ENCODE peak calls at places on chromosome 11, in five cellular contexts. R, Z, D, X and H are unnamed samples.

GRCh38 chr11:86934263-86934932 is 20.8 kb downstream of the FZD4 start:
- DNase-seq in Z (no peak), R (no peak), D (peak; percentile 37), X (no peak), H (no peak)

GRCh38 chr11:19843106-19843505 is 130.5 kb downstream of the NAV2 start:
- DNase-seq in X (no peak), R (no peak), D (no peak), Z (no peak), H (no peak)

GRCh38 chr11:12727556-12728070 is 53.4 kb downstream of the TEAD1 start:
- DNase-seq in Z (no peak), R (no peak), D (no peak), X (no peak), H (no peak)

GRCh38 chr11:20479399-20479974 is 92.0 kb downstream of the PRMT3 start:
- DNase-seq in Z (no peak), X (no peak), R (no peak), D (no peak), H (no peak)

GRCh38 chr11:129412501-129412900 is 36.9 kb downstream of the BARX2 start:
- DNase-seq in R (no peak), X (no peak), Z (no peak), D (no peak), H (no peak)

GRCh38 chr11:2441171-2441570 is 3.1 kb downstream of the TRPM5 start:
- DNase-seq in R (no peak), D (no peak), Z (no peak), X (no peak), H (peak; percentile 17)

GRCh38 chr11:78698612-78699011 is 123.9 kb upstream of the NARS2 start:
- DNase-seq in R (peak; percentile 80), D (peak; percentile 97), Z (no peak), X (no peak), H (no peak)

GRCh38 chr11:107591446-107592236 is 694 bp downstream of the ELMOD1 start:
- DNase-seq in X (no peak), Z (no peak), R (no peak), D (peak; percentile 29), H (no peak)

GRCh38 chr11:33847251-33847650 is 44.6 kb downstream of the LMO2 start:
- DNase-seq in Z (no peak), D (no peak), R (no peak), X (no peak), H (no peak)

GRCh38 chr11:58067685-58068084 is 36.9 kb downstream of the OR6Q1 start:
- DNase-seq in R (no peak), X (no peak), D (peak; percentile 22), Z (no peak), H (no peak)

GRCh38 chr11:119155733-119156492 is 7.1 kb downstream of the ABCG4 start:
- DNase-seq in Z (peak; percentile 79), X (peak; percentile 22), D (peak; percentile 36), R (no peak), H (no peak)

GRCh38 chr11:27350503-27350902 is 12.5 kb downstream of the CCDC34 start:
- DNase-seq in D (no peak), R (no peak), Z (no peak), X (no peak), H (no peak)

GRCh38 chr11:34546511-34547206 is 33.1 kb upstream of the ELF5 start:
- DNase-seq in D (peak; percentile 34), R (no peak), Z (no peak), X (no peak), H (peak; percentile 53)

GRCh38 chr11:16032974-16033373 is 323.4 kb downstream of the SOX6 start:
- DNase-seq in R (no peak), Z (no peak), X (no peak), D (no peak), H (no peak)

GRCh38 chr11:69912911-69913451 is 93.8 kb upstream of the FGF3 start:
- DNase-seq in D (no peak), R (no peak), Z (peak; percentile 35), X (no peak), H (no peak)

GRCh38 chr11:68128682-68129327 is 7.6 kb upstream of the CHKA start:
- DNase-seq in X (no peak), D (no peak), Z (peak; percentile 97), R (no peak), H (no peak)

GRCh38 chr11:59680287-59681154 is 11.7 kb upstream of the PATL1 start:
- DNase-seq in X (peak; percentile 41), D (peak; percentile 87), Z (peak; percentile 90), R (no peak), H (no peak)

GRCh38 chr11:20275987-20276660 is 87.4 kb upstream of the HTATIP2 start:
- DNase-seq in Z (no peak), X (no peak), R (no peak), D (no peak), H (no peak)

GRCh38 chr11:80146231-80146630 is 705.4 kb upstream of the TENM4 start:
- DNase-seq in R (no peak), X (no peak), D (peak; percentile 66), Z (no peak), H (no peak)

GRCh38 chr11:64284048-64284961 is at the start of gene BAD:
- DNase-seq in Z (peak; percentile 97), X (peak; percentile 96), D (peak; percentile 97), R (peak; percentile 84), H (peak; percentile 97)
- TF ChIP-seq CTCF in Z (no peak), X (no peak), D (no peak), R (no peak), H (no peak)

DNA sequence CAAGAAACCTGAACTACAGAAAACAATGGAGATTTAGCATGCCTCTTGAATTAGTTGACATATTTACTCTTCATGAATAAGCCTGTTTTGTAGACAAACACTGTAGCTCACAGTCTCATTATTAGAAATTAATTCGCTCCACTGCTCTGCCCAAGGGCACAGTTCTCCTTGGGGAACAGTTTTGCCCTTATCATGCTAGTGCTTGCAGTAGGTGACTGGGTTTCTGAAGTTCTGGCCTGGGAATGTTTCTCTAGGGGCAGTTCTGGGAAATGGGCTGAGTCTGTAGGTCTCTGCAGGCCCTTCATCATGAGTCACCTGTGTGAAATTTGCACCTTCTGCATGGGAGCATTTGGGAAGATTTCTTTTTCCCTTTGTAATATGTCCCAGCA is 217.3 kb upstream of the PLET1 start:
- DNase-seq in Z (no peak), R (no peak), X (no peak), D (peak; percentile 50), H (no peak)
- H3K27me3 ChIP-seq in Z (no peaks in the 10 kb centered on the region), R (no peaks in the 10 kb centered on the region), X (no peaks in the 10 kb centered on the region), D (peaks cover 66% of the 10 kb centered on the region), H (no peaks in the 10 kb centered on the region)

DNA sequence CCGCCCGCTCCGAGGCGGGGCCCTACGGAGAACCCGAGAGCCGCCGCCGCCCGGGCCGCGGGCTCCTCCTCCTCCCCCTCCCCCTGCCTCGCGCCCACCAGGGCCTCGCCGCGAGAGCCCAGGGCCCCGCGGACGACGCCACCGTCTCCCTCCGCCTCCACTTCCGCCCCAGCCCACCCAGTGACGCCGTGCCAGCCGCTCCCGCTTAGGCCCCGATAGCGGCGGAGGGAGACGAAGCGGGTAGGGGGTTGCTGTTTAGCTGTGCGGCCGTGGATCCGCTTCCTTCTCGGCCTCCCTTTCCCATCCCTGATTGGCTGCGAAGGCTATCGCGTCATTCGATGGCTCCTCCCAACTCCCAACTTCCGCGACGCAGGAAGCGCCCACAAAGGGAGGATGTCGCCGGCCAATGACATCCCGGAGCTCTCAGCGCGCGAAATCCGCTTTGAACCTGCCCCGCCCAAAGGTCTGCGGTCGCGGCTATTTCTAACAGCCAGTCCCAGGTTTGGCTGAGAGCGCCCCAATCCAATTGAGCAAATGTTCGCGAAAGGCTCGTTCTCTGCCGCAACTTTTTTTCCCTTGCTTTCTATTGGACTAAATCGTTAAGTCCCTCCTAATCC is at the start of gene FAM76B:
- DNase-seq in Z (peak; percentile 100), D (peak; percentile 100), R (peak; percentile 88), X (peak; percentile 94), H (peak; percentile 97)
- TF ChIP-seq CTCF in Z (no peak), D (no peak), R (no peak), X (no peak), H (no peak)

GRCh38 chr11:72675221-72675620 is 999 bp upstream of the PDE2A start:
- DNase-seq in R (no peak), X (no peak), Z (no peak), D (no peak), H (no peak)

GRCh38 chr11:72673943-72674828 is at the start of gene PDE2A:
- DNase-seq in Z (no peak), D (no peak), R (no peak), X (no peak), H (peak; percentile 59)

GRCh38 chr11:72673284-72673942 is 809 bp downstream of the PDE2A start:
- DNase-seq in D (no peak), X (no peak), Z (no peak), R (no peak), H (no peak)

GRCh38 chr11:72671144-72672099 is 2.8 kb downstream of the PDE2A start:
- DNase-seq in R (no peak), D (no peak), X (no peak), Z (no peak), H (no peak)

DNA sequence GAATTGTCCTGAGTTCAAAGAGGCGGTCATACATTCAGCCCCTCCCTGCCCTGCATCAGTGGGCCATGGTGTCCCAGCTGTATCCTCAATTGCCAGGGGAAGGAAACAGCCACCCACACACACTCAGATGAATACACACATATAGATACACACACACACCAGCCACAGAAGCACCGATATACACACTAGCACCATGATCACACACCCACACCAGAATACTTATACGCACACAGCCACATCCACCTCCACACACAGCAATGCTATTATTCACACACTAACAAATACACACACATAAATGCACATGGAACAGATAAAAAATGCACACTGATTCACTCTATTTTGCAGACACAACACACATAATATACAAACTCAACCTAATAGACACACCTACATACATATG is 1.4 kb downstream of the PDE2A start:
- DNase-seq in Z (no peak), R (no peak), D (no peak), X (no peak), H (no peak)
- H3K27me3 ChIP-seq in Z (no peaks in the 10 kb centered on the region), R (peaks cover 17% of the 10 kb centered on the region), D (peaks cover 51% of the 10 kb centered on the region), X (peaks cover 5% of the 10 kb centered on the region), H (peaks cover 8% of the 10 kb centered on the region)

GRCh38 chr11:134291196-134291595 is 15.0 kb downstream of the GLB1L3 start:
- DNase-seq in Z (no peak), D (no peak), X (no peak), R (no peak), H (no peak)

GRCh38 chr11:134290646-134291045 is 14.5 kb downstream of the GLB1L3 start:
- DNase-seq in Z (no peak), D (no peak), R (no peak), X (no peak), H (no peak)

GRCh38 chr11:134294664-134295063 is 18.5 kb downstream of the GLB1L3 start:
- DNase-seq in R (no peak), D (no peak), Z (no peak), X (no peak), H (no peak)

GRCh38 chr11:134293119-134294113 is 17.2 kb downstream of the GLB1L3 start:
- DNase-seq in X (no peak), D (no peak), Z (no peak), R (no peak), H (no peak)

GRCh38 chr11:134292661-134293060 is 16.5 kb downstream of the GLB1L3 start:
- DNase-seq in X (no peak), D (no peak), R (no peak), Z (no peak), H (no peak)
- TF ChIP-seq CTCF in X (no peak), D (no peak), R (no peak), Z (no peak), H (no peak)